ENCODE peak calls at places on chromosomes 12 and 14, in six cellular contexts. L is epithelial cell of prostate; G is effector memory CD8-positive, alpha-beta T cell; C is T-helper 2 cell; W is stimulated activated CD8-positive, alpha-beta memory T cell treated with anti-CD3 and anti-CD28 coated beads, Interleukin-4, amount 100 ng/mL, for 4 hours; B is stimulated activated CD4-positive, alpha-beta T cell treated with anti-CD3 and anti-CD28 coated beads, TNF-alpha, amount 100 ng/mL, for 4 hours. M is an unnamed sample.

GRCh38 chr14:93047661-93048060 is 68.1 kb downstream of the ITPK1 start:
- DNase-seq in B (no peak), L (no peak), G (no peak), C (no peak), W (no peak), M (no peak)

GRCh38 chr14:60815371-60815770 is 80.8 kb downstream of the MNAT1 start:
- DNase-seq in G (no peak), L (no peak), C (no peak), W (no peak), B (no peak), M (no peak)

GRCh38 chr14:76268013-76268376 is 107.9 kb upstream of the ESRRB start:
- DNase-seq in B (no peak), C (no peak), W (no peak), L (no peak), G (no peak), M (no peak)

GRCh38 chr12:64066052-64066451 is 156.0 kb downstream of the KICS2 start:
- DNase-seq in G (no peak), C (no peak), L (no peak), W (no peak), B (no peak), M (no peak)

GRCh38 chr14:32939254-32940065 is 781 bp downstream of the NPAS3 start:
- DNase-seq in G (no peak), C (no peak), B (no peak), L (no peak), W (no peak), M (peak)

GRCh38 chr14:97571861-97572555 is 774.8 kb downstream of the VRK1 start:
- DNase-seq in G (no peak), B (no peak), C (no peak), W (no peak), L (no peak), M (no peak)

GRCh38 chr14:71536015-71536535 is 396.2 kb upstream of the RGS6 start:
- DNase-seq in W (no peak), B (no peak), C (no peak), L (no peak), G (no peak), M (no peak)

GRCh38 chr14:25140423-25140822 is 90.5 kb upstream of the STXBP6 start:
- DNase-seq in W (no peak), B (no peak), L (no peak), G (no peak), C (no peak), M (no peak)

GRCh38 chr12:100576311-100577036 is 3.0 kb downstream of the GAS2L3 start:
- DNase-seq in G (no peak), C (no peak), B (no peak), L (peak), W (no peak), M (no peak)

GRCh38 chr12:121483950-121484349 is 84.0 kb downstream of the RNF34 start:
- DNase-seq in B (no peak), W (no peak), C (no peak), G (no peak), L (no peak), M (peak)

GRCh38 chr14:85250369-85250768 is 279.6 kb upstream of the FLRT2 start:
- DNase-seq in G (no peak), W (no peak), C (no peak), L (no peak), B (no peak), M (peak)

GRCh38 chr14:30521899-30522736 is 36.8 kb upstream of the G2E3 start:
- DNase-seq in G (no peak), W (no peak), B (no peak), L (no peak), C (no peak), M (no peak)

GRCh38 chr14:100108042-100108825 is 43.0 kb downstream of the EVL start:
- DNase-seq in W (peak), G (peak), L (no peak), B (peak), C (peak), M (peak)

GRCh38 chr12:113252494-113252893 is 31.2 kb downstream of the TPCN1 start:
- DNase-seq in G (no peak), L (no peak), W (no peak), B (no peak), C (no peak), M (no peak)

GRCh38 chr12:54975272-54975671 is 9.3 kb downstream of the TESPA1 start:
- DNase-seq in C (no peak), W (no peak), L (no peak), G (no peak), B (no peak), M (no peak)

GRCh38 chr12:116015525-116015924 is 262.0 kb downstream of the MED13L start:
- DNase-seq in W (no peak), L (no peak), B (no peak), G (no peak), C (no peak), M (no peak)

GRCh38 chr12:24560867-24561266 is 388.0 kb downstream of the BCAT1 start:
- DNase-seq in G (no peak), L (no peak), B (no peak), C (no peak), W (no peak), M (peak)

GRCh38 chr12:100058482-100059029 is 73.8 kb upstream of the ANKS1B start:
- DNase-seq in C (no peak), G (no peak), B (no peak), L (peak), W (no peak), M (no peak)

GRCh38 chr14:27236601-27237000 is 638.8 kb upstream of the NOVA1 start:
- DNase-seq in C (no peak), G (no peak), B (no peak), L (no peak), W (no peak), M (no peak)

GRCh38 chr14:101066826-101067508 is 163.4 kb upstream of the RTL1 start:
- DNase-seq in C (no peak), B (no peak), L (no peak), G (no peak), W (no peak), M (no peak)

GRCh38 chr12:12408265-12408690 is 51.4 kb downstream of the BORCS5 start:
- DNase-seq in C (no peak), W (no peak), L (no peak), G (no peak), B (no peak), M (no peak)

GRCh38 chr14:47044841-47045240 is 393.3 kb upstream of the RPL10L start:
- DNase-seq in L (no peak), G (no peak), W (no peak), C (no peak), B (no peak), M (peak)

GRCh38 chr14:22314183-22314820 is 274.7 kb downstream of the DAD1 start:
- DNase-seq in W (no peak), L (no peak), B (no peak), G (no peak), C (no peak), M (no peak)

GRCh38 chr12:49233842-49234526 is 30.9 kb upstream of the TUBA1C start:
- DNase-seq in L (no peak), W (peak), C (no peak), G (no peak), B (no peak), M (no peak)

GRCh38 chr12:1797991-1798733 is 22.2 kb upstream of the LRTM2 start:
- DNase-seq in W (no peak), B (no peak), G (no peak), L (no peak), C (no peak), M (no peak)

GRCh38 chr12:98471085-98471484 is 44.3 kb upstream of the TMPO start:
- DNase-seq in L (no peak), W (no peak), B (no peak), G (no peak), C (no peak), M (no peak)

GRCh38 chr14:49999216-49999761 is 106.4 kb downstream of the ARF6 start:
- DNase-seq in W (peak), G (peak), L (peak), C (peak), B (peak), M (peak)

GRCh38 chr12:13099066-13099909 is 4.2 kb downstream of the GSG1 start:
- DNase-seq in L (no peak), B (no peak), W (no peak), G (no peak), C (no peak), M (no peak)

GRCh38 chr12:4292266-4293063 is 18.9 kb downstream of the CCND2 start:
- DNase-seq in B (no peak), C (no peak), L (no peak), W (no peak), G (no peak), M (no peak)

GRCh38 chr12:113474635-113475436 is 3.2 kb upstream of the LHX5 start:
- DNase-seq in L (no peak), W (no peak), G (no peak), B (no peak), C (no peak), M (no peak)

GRCh38 chr14:104692261-104692938 is 3.0 kb downstream of the INF2 start:
- DNase-seq in C (no peak), G (no peak), L (no peak), W (no peak), B (no peak), M (no peak)

GRCh38 chr14:31371651-31372050 is 48.7 kb downstream of the HEATR5A start:
- DNase-seq in L (no peak), C (no peak), W (no peak), B (no peak), G (no peak), M (no peak)

GRCh38 chr12:13220848-13221247 is 24.3 kb downstream of the EMP1 start:
- DNase-seq in B (no peak), L (no peak), G (no peak), W (no peak), C (no peak), M (no peak)

GRCh38 chr14:62947291-62947690 is 98.0 kb downstream of the KCNH5 start:
- DNase-seq in C (no peak), L (no peak), B (no peak), W (no peak), G (no peak), M (no peak)

GRCh38 chr12:78671295-78671694 is 193.3 kb upstream of the SYT1 start:
- DNase-seq in G (no peak), L (no peak), B (no peak), W (no peak), C (no peak), M (no peak)

M was measured in ELF-1.